ENCODE peak calls at places on chromosomes 4 and X, in seven cellular contexts. J is COR-L47; L is NCI-H2029 treated with DMSO at 0.1 percent for 48 hours; B is CD4-positive, alpha-beta memory T cell; Y is stimulated activated CD4-positive, alpha-beta T cell treated with anti-CD3 and anti-CD28 coated beads, Interleukin-2, amount 100 ng/mL, for 48 hours; I is hepatic stellate cell; W is progenitor cell of endocrine pancreas. U is an unnamed sample.

GRCh38 chr4:142683997-142684396 is 162.1 kb downstream of the INPP4B start:
- DNase-seq in J (no peak), L (no peak), B (no peak), Y (no peak), I (no peak), W (no peak), U (no peak)

GRCh38 chr4:29805245-29805644 is 914.9 kb upstream of the PCDH7 start:
- DNase-seq in J (peak), L (no peak), B (no peak), Y (no peak), I (no peak), W (no peak), U (no peak)

GRCh38 chrX:50723006-50723405 is 91.0 kb downstream of the SHROOM4 start:
- DNase-seq in J (no peak), L (no peak), B (no peak), Y (no peak), I (no peak), W (no peak), U (no peak)

GRCh38 chr4:54225671-54226398 is 3.3 kb upstream of the PDGFRA start:
- DNase-seq in J (no peak), L (no peak), B (no peak), Y (no peak), I (no peak), W (no peak), U (peak)

GRCh38 chr4:76301068-76301774 is 5.3 kb upstream of the STBD1 start:
- DNase-seq in J (no peak), L (no peak), B (no peak), Y (no peak), I (peak), W (no peak), U (no peak)

GRCh38 chrX:46549914-46550313 is 4.7 kb upstream of the ZNF674 start:
- DNase-seq in J (no peak), L (no peak), B (no peak), Y (no peak), I (no peak), W (no peak), U (no peak)

GRCh38 chr4:73222466-73223257 is 35.9 kb downstream of the ANKRD17 start:
- DNase-seq in J (peak), L (peak), B (peak), Y (peak), I (peak), W (no peak), U (peak)

GRCh38 chrX:769796-770195 is 139.2 kb downstream of the SHOX start:
- DNase-seq in J (no peak), L (no peak), B (no peak), Y (no peak), I (no peak), W (no peak), U (no peak)

GRCh38 chrX:16662402-16662801 is 12.4 kb downstream of the S100G start:
- DNase-seq in J (no peak), L (no peak), B (no peak), Y (no peak), I (no peak), W (no peak), U (no peak)

GRCh38 chrX:105331244-105331643 is 110.8 kb upstream of the TEX13A start:
- DNase-seq in J (no peak), L (no peak), B (no peak), Y (no peak), I (no peak), W (no peak), U (no peak)

GRCh38 chrX:103453655-103454054 is 65.6 kb downstream of the RAB40A start:
- DNase-seq in J (peak), L (no peak), B (no peak), Y (no peak), I (peak), W (no peak), U (no peak)

GRCh38 chr4:3521621-3522325 is 10.4 kb downstream of the LRPAP1 start:
- DNase-seq in J (no peak), L (no peak), B (peak), Y (no peak), I (no peak), W (no peak), U (no peak)

GRCh38 chr4:87657525-87657924 is 7.4 kb downstream of the DMP1 start:
- DNase-seq in J (no peak), L (no peak), B (no peak), Y (no peak), I (no peak), W (no peak), U (no peak)

GRCh38 chr4:70556856-70557255 is 35.2 kb upstream of the AMBN start:
- DNase-seq in J (no peak), L (no peak), B (no peak), Y (no peak), I (no peak), W (no peak), U (no peak)

GRCh38 chr4:98967916-98968315 is 27.6 kb upstream of the METAP1 start:
- DNase-seq in J (no peak), L (no peak), B (no peak), Y (no peak), I (no peak), W (no peak), U (no peak)

GRCh38 chr4:81042578-81043365 is 12.3 kb downstream of the BMP3 start:
- DNase-seq in J (no peak), L (no peak), B (no peak), Y (no peak), I (no peak), W (no peak), U (no peak)

GRCh38 chr4:112947616-112948015 is 101.8 kb upstream of the ANK2 start:
- DNase-seq in J (no peak), L (no peak), B (no peak), Y (no peak), I (no peak), W (no peak), U (no peak)

GRCh38 chr4:86450861-86451260 is 91.0 kb upstream of the MAPK10 start:
- DNase-seq in J (no peak), L (no peak), B (no peak), Y (no peak), I (no peak), W (no peak), U (no peak)

GRCh38 chr4:3439391-3439790 is 2.4 kb upstream of the HGFAC start:
- DNase-seq in J (no peak), L (no peak), B (no peak), Y (no peak), I (no peak), W (no peak), U (no peak)

GRCh38 chr4:30720021-30720655 is at the start of gene PCDH7:
- DNase-seq in J (peak), L (no peak), B (no peak), Y (no peak), I (peak), W (no peak), U (no peak)

GRCh38 chr4:82099863-82100579 is 273.8 kb downstream of the HNRNPD start:
- DNase-seq in J (no peak), L (no peak), B (no peak), Y (no peak), I (no peak), W (no peak), U (no peak)

GRCh38 chr4:86965019-86965976 is 30.5 kb downstream of the AFF1 start:
- DNase-seq in J (no peak), L (no peak), B (no peak), Y (no peak), I (no peak), W (no peak), U (peak)

GRCh38 chrX:3520458-3520857 is 174.0 kb upstream of the MXRA5 start:
- DNase-seq in J (no peak), L (no peak), B (no peak), Y (no peak), I (no peak), W (no peak), U (no peak)

GRCh38 chrX:150575415-150575814 is 7.0 kb downstream of the MTM1 start:
- DNase-seq in J (peak), L (no peak), B (peak), Y (peak), I (no peak), W (no peak), U (no peak)

GRCh38 chrX:47514553-47515235 is 31.7 kb upstream of the ZNF41 start:
- DNase-seq in J (no peak), L (no peak), B (no peak), Y (no peak), I (peak), W (no peak), U (no peak)

GRCh38 chr4:179110356-179110755 is 1668.1 kb upstream of the AGA start:
- DNase-seq in J (no peak), L (no peak), B (no peak), Y (no peak), I (no peak), W (no peak), U (no peak)

GRCh38 chr4:40523581-40523980 is 106.1 kb downstream of the RBM47 start:
- DNase-seq in J (no peak), L (no peak), B (no peak), Y (no peak), I (no peak), W (no peak), U (no peak)

GRCh38 chrX:132676102-132676501 is 187.3 kb upstream of the MBNL3 start:
- DNase-seq in J (no peak), L (no peak), B (no peak), Y (no peak), I (no peak), W (no peak), U (no peak)

GRCh38 chr4:107850438-107850837 is 25.7 kb downstream of the SGMS2 start:
- DNase-seq in J (no peak), L (no peak), B (no peak), Y (no peak), I (no peak), W (no peak), U (no peak)

GRCh38 chr4:114694770-114695169 is 96.2 kb downstream of the UGT8 start:
- DNase-seq in J (no peak), L (peak), B (no peak), Y (no peak), I (no peak), W (no peak), U (peak)

GRCh38 chr4:142549726-142550463 is 296.2 kb downstream of the INPP4B start:
- DNase-seq in J (peak), L (peak), B (peak), Y (no peak), I (no peak), W (no peak), U (no peak)

GRCh38 chrX:48938721-48939416 is 18.5 kb downstream of the OTUD5 start:
- DNase-seq in J (no peak), L (no peak), B (peak), Y (peak), I (no peak), W (no peak), U (peak)

GRCh38 chr4:73068496-73069337 is 799 bp downstream of the COX18 start:
- DNase-seq in J (no peak), L (peak), B (peak), Y (no peak), I (peak), W (no peak), U (peak)

GRCh38 chr4:7876096-7876993 is 63.3 kb downstream of the AFAP1 start:
- DNase-seq in J (no peak), L (no peak), B (peak), Y (no peak), I (peak), W (no peak), U (no peak)

GRCh38 chrX:21821875-21822274 is 17.5 kb upstream of the MBTPS2 start:
- DNase-seq in J (no peak), L (no peak), B (no peak), Y (no peak), I (no peak), W (no peak), U (no peak)

GRCh38 chrX:44675364-44676024 is 132.8 kb upstream of the FUNDC1 start:
- DNase-seq in J (peak), L (no peak), B (no peak), Y (no peak), I (peak), W (no peak), U (no peak)

U was measured in naive B cell.